ENCODE peak calls at places on chromosomes 11 and 22, in five cellular contexts. N, J, F, Q and V are unnamed samples.

GRCh38 chr22:35054064-35054463 is 11.9 kb upstream of the ISX start:
- DNase-seq in J (no peak), N (no peak), Q (no peak), F (no peak), V (no peak)

GRCh38 chr11:13010737-13011342 is 1.7 kb downstream of the RASSF10 start:
- DNase-seq in J (no peak), F (no peak), N (no peak), Q (peak; percentile 59), V (no peak)

GRCh38 chr22:49491726-49492125 is 335.9 kb downstream of the BRD1 start:
- DNase-seq in N (no peak), Q (no peak), F (no peak), J (no peak), V (no peak)

GRCh38 chr11:102154806-102155205 is 44.6 kb downstream of the YAP1 start:
- DNase-seq in F (no peak), J (no peak), Q (no peak), N (no peak), V (no peak)

GRCh38 chr11:127651888-127652221 is 651.3 kb upstream of the KIRREL3 start:
- DNase-seq in N (no peak), F (no peak), J (no peak), Q (no peak), V (no peak)

GRCh38 chr22:45830531-45831245 is 146.3 kb downstream of the WNT7B start:
- DNase-seq in J (no peak), F (no peak), N (no peak), Q (no peak), V (no peak)

GRCh38 chr11:11028017-11028692 is 170.3 kb upstream of the ZBED5 start:
- DNase-seq in J (peak; percentile 52), Q (peak; percentile 79), N (peak; percentile 77), F (peak; percentile 52), V (peak; percentile 70)

GRCh38 chr11:64742940-64743590 is 877 bp downstream of the RASGRP2 start:
- DNase-seq in Q (peak; percentile 93), N (peak; percentile 58), F (peak; percentile 78), J (peak; percentile 83), V (peak; percentile 95)

GRCh38 chr11:66815646-66816045 is 27.6 kb upstream of the RCE1 start:
- DNase-seq in F (no peak), N (no peak), Q (no peak), J (peak; percentile 13), V (no peak)

DNA sequence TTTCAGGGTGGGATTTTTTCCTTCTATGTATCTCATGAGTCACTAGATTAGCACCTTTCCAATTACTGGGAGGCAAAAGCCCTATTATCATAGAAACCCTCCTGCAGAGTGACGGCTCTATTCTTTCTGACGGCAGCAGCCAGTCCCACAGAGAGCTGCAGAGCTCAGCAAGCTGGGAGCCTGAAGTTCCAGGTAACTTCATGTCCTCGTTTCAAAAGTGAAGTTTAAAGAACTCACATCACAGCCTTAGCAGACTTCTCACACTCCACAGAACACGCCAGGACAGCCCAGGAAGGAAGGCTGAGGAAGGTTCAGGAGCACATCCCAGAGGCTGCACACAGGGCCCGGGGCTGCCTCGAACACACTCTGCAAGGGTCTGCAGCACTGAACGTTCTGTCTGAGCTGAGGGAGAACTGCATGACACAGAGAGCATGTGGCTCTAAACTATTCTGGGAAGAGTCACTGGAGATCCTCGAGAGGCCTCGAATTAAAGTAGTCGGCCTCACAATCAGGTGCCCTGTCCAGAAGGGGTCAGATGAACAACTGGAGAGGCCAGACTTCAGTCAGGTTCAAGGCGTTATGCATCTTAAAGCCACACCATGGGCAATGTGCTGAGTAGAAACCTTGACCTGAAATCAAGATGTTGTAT is 104.2 kb upstream of the DRD2 start:
- DNase-seq in N (no peak), Q (no peak), F (no peak), J (no peak), V (no peak)
- H3K27ac ChIP-seq in N (no peak overlapping the region), Q (no peak overlapping the region), F (no peak overlapping the region), J (no peak overlapping the region), V (no peak overlapping the region)

GRCh38 chr11:122232985-122233384 is 117.0 kb upstream of the BLID start:
- DNase-seq in Q (no peak), F (no peak), J (no peak), N (no peak), V (no peak)

GRCh38 chr11:122230387-122230760 is 114.4 kb upstream of the BLID start:
- DNase-seq in F (no peak), N (no peak), Q (no peak), J (no peak), V (no peak)

GRCh38 chr11:122240621-122241020 is 124.6 kb upstream of the BLID start:
- DNase-seq in N (no peak), F (no peak), Q (no peak), J (no peak), V (no peak)

GRCh38 chr11:122234257-122234656 is 118.2 kb upstream of the BLID start:
- DNase-seq in J (no peak), F (no peak), N (no peak), Q (no peak), V (no peak)

DNA sequence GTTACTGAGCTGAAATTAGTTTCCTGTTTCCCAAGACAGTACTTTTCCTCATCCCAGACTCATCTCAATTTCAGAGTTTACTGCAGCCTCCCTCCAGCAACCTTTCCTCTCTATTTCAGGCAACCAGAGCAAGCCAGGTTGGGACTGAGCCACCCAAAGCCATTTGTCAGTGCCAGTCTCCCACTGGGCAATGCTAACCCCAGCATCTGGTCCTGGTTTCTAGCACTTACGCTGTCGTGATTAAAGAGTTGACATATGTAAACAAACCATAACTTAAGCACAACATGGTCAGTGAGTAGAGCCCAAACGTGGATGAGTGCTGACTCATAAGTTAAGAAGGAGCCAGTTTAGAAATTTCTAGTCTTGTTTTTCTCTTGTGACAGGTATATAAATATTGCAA is 119.6 kb upstream of the BLID start:
- DNase-seq in J (no peak), Q (no peak), F (no peak), N (no peak), V (no peak)
- H3K27ac ChIP-seq in J (no peak overlapping the region), Q (no peak overlapping the region), F (no peak overlapping the region), N (no peak overlapping the region), V (no peak overlapping the region)

GRCh38 chr11:117825538-117826359 is 1.2 kb upstream of the FXYD2 start:
- DNase-seq in F (peak; percentile 13), N (no peak), J (no peak), Q (peak; percentile 56), V (peak; percentile 55)
- H3K27ac ChIP-seq in F (peak overlapping the region; percentile 47), N (no peak overlapping the region), J (no peak overlapping the region), Q (peak overlapping the region; percentile 37), V (no peak overlapping the region)

DNA sequence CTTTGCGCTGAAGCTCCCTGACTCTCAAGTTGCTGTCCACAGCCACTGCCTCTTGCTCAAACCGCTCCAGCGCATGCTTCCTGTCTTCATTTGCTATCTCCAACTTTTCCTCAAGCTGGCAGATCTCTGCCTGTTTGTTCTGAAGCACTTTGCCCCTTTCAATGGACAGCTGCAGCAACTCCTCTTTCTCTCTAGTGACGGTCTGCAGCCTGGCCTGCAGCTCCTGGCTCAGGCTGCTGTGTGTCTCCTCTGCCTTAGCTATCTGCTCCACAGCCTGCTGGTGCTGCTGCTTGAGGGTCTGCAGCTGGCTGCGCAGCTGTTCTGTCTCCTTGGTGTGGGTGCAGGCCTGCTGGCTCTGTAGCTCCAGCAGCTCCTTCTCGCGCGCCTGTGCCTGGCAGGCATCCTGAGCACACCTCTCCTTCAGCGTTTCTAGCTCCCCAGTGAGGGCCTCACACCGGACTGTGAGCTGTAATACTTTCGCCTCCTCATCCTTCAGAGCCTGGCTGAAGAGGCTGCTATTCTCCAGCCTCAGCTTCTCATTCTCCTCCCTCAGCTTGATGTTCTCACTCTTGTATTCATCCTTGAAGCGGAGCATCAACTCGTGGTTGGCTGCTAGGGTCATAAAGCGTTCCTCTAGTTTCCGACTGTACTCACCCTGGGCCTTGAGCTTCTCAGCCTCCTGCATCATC is 720 bp downstream of the CCDC89 start:
- DNase-seq in N (no peak), J (no peak), Q (no peak), F (peak; percentile 39), V (no peak)
- H3K27ac ChIP-seq in N (no peak overlapping the region), J (no peak overlapping the region), Q (peak overlapping the region; percentile 68), F (peak overlapping the region; percentile 76), V (peak overlapping the region; percentile 80)

GRCh38 chr11:86676010-86676409 is 3.6 kb upstream of the ME3 start:
- DNase-seq in N (no peak), J (no peak), F (no peak), Q (no peak), V (no peak)

GRCh38 chr11:86676533-86677154 is 4.2 kb upstream of the ME3 start:
- DNase-seq in J (no peak), N (no peak), Q (no peak), F (no peak), V (no peak)

GRCh38 chr11:86678823-86679222 is 6.4 kb upstream of the ME3 start:
- DNase-seq in F (no peak), N (no peak), J (no peak), Q (no peak), V (no peak)

GRCh38 chr11:86678296-86678695 is 5.9 kb upstream of the ME3 start:
- DNase-seq in F (no peak), J (no peak), N (no peak), Q (no peak), V (no peak)

GRCh38 chr11:86681039-86681745 is 8.8 kb upstream of the ME3 start:
- DNase-seq in Q (no peak), N (no peak), J (no peak), F (no peak), V (no peak)
- H3K27ac ChIP-seq in Q (no peak overlapping the region), N (no peak overlapping the region), J (no peak overlapping the region), F (peak overlapping the region; percentile 54), V (peak overlapping the region; percentile 72)

DNA sequence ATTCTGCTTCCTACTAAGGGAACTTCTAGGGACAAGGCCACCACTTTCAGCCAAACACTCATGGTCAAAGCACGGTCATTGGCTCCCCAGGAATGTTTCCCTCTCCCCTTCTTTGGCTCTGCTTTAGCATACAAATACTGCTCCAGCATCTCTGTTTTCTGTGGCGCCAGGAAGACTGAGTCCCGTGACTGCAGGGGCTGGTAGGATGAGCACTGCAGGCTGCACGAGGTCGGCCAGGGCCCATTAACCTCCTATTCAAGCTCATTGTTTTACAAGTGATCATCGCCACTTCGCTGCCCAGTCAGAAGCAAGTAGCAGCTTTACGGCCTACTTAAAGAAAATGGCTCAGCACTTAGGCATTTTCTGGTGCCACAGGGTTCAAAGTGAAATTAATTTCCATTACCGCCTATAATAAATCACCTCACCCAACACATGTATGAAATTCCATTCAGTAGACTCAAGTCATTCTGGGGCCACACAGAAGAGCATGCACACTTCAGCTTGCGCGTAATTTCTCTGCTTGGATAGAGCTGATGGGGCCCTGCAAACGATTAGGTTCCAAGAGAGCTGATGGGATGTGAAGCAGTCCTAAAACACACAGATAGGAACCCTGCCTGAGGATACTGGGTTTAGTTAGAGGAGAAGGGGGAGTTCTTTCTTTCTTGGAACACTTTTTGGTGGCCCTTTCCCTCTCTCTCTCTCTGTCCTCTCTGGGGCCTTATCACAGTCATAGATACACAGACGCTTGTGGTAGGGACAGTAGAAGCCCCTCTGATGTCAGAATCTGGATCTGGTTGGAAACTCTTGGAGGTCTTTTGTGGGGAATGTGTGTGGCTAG is 173.7 kb downstream of the KIF18A start:
- DNase-seq in Q (no peak), N (no peak), J (peak; percentile 84), F (no peak), V (peak; percentile 69)
- H3K27ac ChIP-seq in Q (no peak overlapping the region), N (no peak overlapping the region), J (peak overlapping the region; percentile 79), F (no peak overlapping the region), V (no peak overlapping the region)

GRCh38 chr11:5288912-5289525 is 12.7 kb downstream of the OR51B4 start:
- DNase-seq in J (no peak), F (no peak), N (no peak), Q (no peak), V (no peak)
- H3K27ac ChIP-seq in J (no peak overlapping the region), F (no peak overlapping the region), N (no peak overlapping the region), Q (no peak overlapping the region), V (no peak overlapping the region)